ENCODE peak calls at places on chromosomes 5 and 9, in four cellular contexts. One of them, this sample, is unnamed.

GRCh38 chr5:148937239-148937638 is 110.8 kb downstream of the ADRB2 start:
- DNase-seq in lung microvascular endothelial cell: no peak
- DNase-seq in HuH-7: no peak
- DNase-seq in GM13977: no peak
- DNase-seq in this sample: no peak

GRCh38 chr9:13292782-13293181 is 13.3 kb upstream of the MPDZ start:
- DNase-seq in lung microvascular endothelial cell: no peak
- DNase-seq in HuH-7: no peak
- DNase-seq in GM13977: no peak
- DNase-seq in this sample: no peak

GRCh38 chr9:98860871-98861293 is 53.4 kb downstream of the GALNT12 start:
- DNase-seq in lung microvascular endothelial cell: peak
- DNase-seq in HuH-7: no peak
- DNase-seq in GM13977: no peak
- DNase-seq in this sample: peak

GRCh38 chr5:15131909-15132308 is 260.3 kb upstream of the ANKH start:
- DNase-seq in lung microvascular endothelial cell: no peak
- DNase-seq in HuH-7: no peak
- DNase-seq in GM13977: no peak
- DNase-seq in this sample: no peak

GRCh38 chr5:74947961-74948613 is 81.9 kb upstream of the FAM169A start:
- DNase-seq in lung microvascular endothelial cell: no peak
- DNase-seq in HuH-7: no peak
- DNase-seq in GM13977: no peak
- DNase-seq in this sample: no peak

GRCh38 chr9:21796768-21797167 is 5.7 kb upstream of the MTAP start:
- DNase-seq in lung microvascular endothelial cell: peak
- DNase-seq in HuH-7: no peak
- DNase-seq in GM13977: no peak
- DNase-seq in this sample: no peak

GRCh38 chr5:140734354-140734753 is 34.1 kb downstream of the ZMAT2 start:
- DNase-seq in lung microvascular endothelial cell: peak
- DNase-seq in HuH-7: peak
- DNase-seq in GM13977: no peak
- DNase-seq in this sample: peak

GRCh38 chr9:72465602-72466001 is 55.8 kb upstream of the TMC1 start:
- DNase-seq in lung microvascular endothelial cell: peak
- DNase-seq in HuH-7: no peak
- DNase-seq in GM13977: no peak
- DNase-seq in this sample: no peak

GRCh38 chr9:133526721-133527321 is 2.1 kb upstream of the MYMK start:
- DNase-seq in lung microvascular endothelial cell: no peak
- DNase-seq in HuH-7: no peak
- DNase-seq in GM13977: no peak
- DNase-seq in this sample: no peak

GRCh38 chr5:112917453-112918005 is 4.5 kb downstream of the REEP5 start:
- DNase-seq in lung microvascular endothelial cell: no peak
- DNase-seq in HuH-7: peak
- DNase-seq in GM13977: no peak
- DNase-seq in this sample: no peak

GRCh38 chr5:151239237-151239861 is 13.6 kb upstream of the GM2A start:
- DNase-seq in lung microvascular endothelial cell: peak
- DNase-seq in HuH-7: peak
- DNase-seq in GM13977: peak
- DNase-seq in this sample: peak

GRCh38 chr9:126157826-126158431 is 168.7 kb upstream of the MVB12B start:
- DNase-seq in lung microvascular endothelial cell: no peak
- DNase-seq in HuH-7: no peak
- DNase-seq in GM13977: no peak
- DNase-seq in this sample: no peak

GRCh38 chr5:983238-983524 is 25.4 kb upstream of the NKD2 start:
- DNase-seq in lung microvascular endothelial cell: no peak
- DNase-seq in HuH-7: no peak
- DNase-seq in GM13977: no peak
- DNase-seq in this sample: no peak

GRCh38 chr5:169344629-169345028 is 43.7 kb upstream of the SLIT3 start:
- DNase-seq in lung microvascular endothelial cell: no peak
- DNase-seq in HuH-7: no peak
- DNase-seq in GM13977: no peak
- DNase-seq in this sample: no peak

GRCh38 chr9:80664327-80665210 is 1024.8 kb downstream of the TLE1 start:
- DNase-seq in lung microvascular endothelial cell: no peak
- DNase-seq in HuH-7: no peak
- DNase-seq in GM13977: peak
- DNase-seq in this sample: no peak

GRCh38 chr5:179974946-179975712 is 67.4 kb upstream of the TBC1D9B start:
- DNase-seq in lung microvascular endothelial cell: peak
- DNase-seq in HuH-7: peak
- DNase-seq in GM13977: peak
- DNase-seq in this sample: peak

GRCh38 chr5:59354274-59354673 is 539.3 kb downstream of the PDE4D start:
- DNase-seq in lung microvascular endothelial cell: no peak
- DNase-seq in HuH-7: no peak
- DNase-seq in GM13977: no peak
- DNase-seq in this sample: no peak

GRCh38 chr5:170278611-170279500 is 18.7 kb downstream of the LCP2 start:
- DNase-seq in lung microvascular endothelial cell: peak
- DNase-seq in HuH-7: no peak
- DNase-seq in GM13977: peak
- DNase-seq in this sample: no peak

GRCh38 chr5:174084691-174085154 is 39.2 kb downstream of the NSG2 start:
- DNase-seq in lung microvascular endothelial cell: no peak
- DNase-seq in HuH-7: no peak
- DNase-seq in GM13977: no peak
- DNase-seq in this sample: no peak

GRCh38 chr9:123953601-123954011 is 23.7 kb upstream of the DENND1A start:
- DNase-seq in lung microvascular endothelial cell: no peak
- DNase-seq in HuH-7: no peak
- DNase-seq in GM13977: no peak
- DNase-seq in this sample: no peak

GRCh38 chr5:140109050-140109817 is 4.7 kb upstream of the PURA start:
- DNase-seq in lung microvascular endothelial cell: no peak
- DNase-seq in HuH-7: no peak
- DNase-seq in GM13977: no peak
- DNase-seq in this sample: no peak

GRCh38 chr5:144139586-144139985 is 30.9 kb downstream of the YIPF5 start:
- DNase-seq in lung microvascular endothelial cell: no peak
- DNase-seq in HuH-7: no peak
- DNase-seq in GM13977: no peak
- DNase-seq in this sample: no peak

GRCh38 chr5:69517763-69518212 is 25.2 kb downstream of the OCLN start:
- DNase-seq in lung microvascular endothelial cell: peak
- DNase-seq in HuH-7: peak
- DNase-seq in GM13977: no peak
- DNase-seq in this sample: peak

GRCh38 chr5:77936365-77936693 is 160.2 kb upstream of the TBCA start:
- DNase-seq in lung microvascular endothelial cell: no peak
- DNase-seq in HuH-7: no peak
- DNase-seq in GM13977: peak
- DNase-seq in this sample: no peak

GRCh38 chr5:31585519-31586270 is 53.2 kb upstream of the PDZD2 start:
- DNase-seq in lung microvascular endothelial cell: no peak
- DNase-seq in HuH-7: no peak
- DNase-seq in GM13977: no peak
- DNase-seq in this sample: no peak

GRCh38 chr9:108813951-108814601 is 41.7 kb downstream of the ACTL7B start:
- DNase-seq in lung microvascular endothelial cell: peak
- DNase-seq in HuH-7: no peak
- DNase-seq in GM13977: no peak
- DNase-seq in this sample: no peak

GRCh38 chr5:107248065-107248695 is 422.6 kb downstream of the EFNA5 start:
- DNase-seq in lung microvascular endothelial cell: peak
- DNase-seq in HuH-7: peak
- DNase-seq in GM13977: peak
- DNase-seq in this sample: peak

GRCh38 chr9:122226142-122226757 is 2.5 kb downstream of the LHX6 start:
- DNase-seq in lung microvascular endothelial cell: no peak
- DNase-seq in HuH-7: no peak
- DNase-seq in GM13977: peak
- DNase-seq in this sample: no peak

GRCh38 chr5:59757442-59757841 is 136.1 kb downstream of the PDE4D start:
- DNase-seq in lung microvascular endothelial cell: peak
- DNase-seq in HuH-7: no peak
- DNase-seq in GM13977: no peak
- DNase-seq in this sample: no peak

GRCh38 chr9:112971415-112971814 is 40.6 kb downstream of the ZNF883 start:
- DNase-seq in lung microvascular endothelial cell: peak
- DNase-seq in HuH-7: peak
- DNase-seq in GM13977: no peak
- DNase-seq in this sample: peak

GRCh38 chr5:170963521-170963920 is 101.7 kb downstream of the RANBP17 start:
- DNase-seq in lung microvascular endothelial cell: no peak
- DNase-seq in HuH-7: no peak
- DNase-seq in GM13977: no peak
- DNase-seq in this sample: no peak

GRCh38 chr5:135185461-135186075 is 151.5 kb upstream of the PITX1 start:
- DNase-seq in lung microvascular endothelial cell: no peak
- DNase-seq in HuH-7: no peak
- DNase-seq in GM13977: no peak
- DNase-seq in this sample: no peak

GRCh38 chr5:103648086-103648485 is 85.5 kb upstream of the NUDT12 start:
- DNase-seq in lung microvascular endothelial cell: no peak
- DNase-seq in HuH-7: no peak
- DNase-seq in GM13977: no peak
- DNase-seq in this sample: no peak

GRCh38 chr9:88829276-88829675 is 162.0 kb upstream of the S1PR3 start:
- DNase-seq in lung microvascular endothelial cell: no peak
- DNase-seq in HuH-7: no peak
- DNase-seq in GM13977: peak
- DNase-seq in this sample: no peak